ENCODE peak calls at places on chromosomes 12 and 14, in six cellular contexts. One of them, this sample, is unnamed.

GRCh38 chr12:11661491-11662085 is 12.1 kb downstream of the ETV6 start:
- ATAC-seq in GM12878: no peak
- ATAC-seq in upper lobe of left lung: peak
- ATAC-seq in HepG2: no peak
- ATAC-seq in K562: no peak
- ATAC-seq in HCT116: no peak
- ATAC-seq in this sample: no peak

GRCh38 chr14:68085742-68086141 is 266.2 kb downstream of the RAD51B start:
- ATAC-seq in K562: peak
- ATAC-seq in GM12878: no peak
- ATAC-seq in HCT116: no peak
- ATAC-seq in HepG2: peak
- ATAC-seq in upper lobe of left lung: no peak
- ATAC-seq in this sample: no peak

GRCh38 chr12:19191563-19191962 is 62.0 kb downstream of the PLEKHA5 start:
- ATAC-seq in GM12878: no peak
- ATAC-seq in HCT116: no peak
- ATAC-seq in HepG2: no peak
- ATAC-seq in upper lobe of left lung: no peak
- ATAC-seq in K562: no peak
- ATAC-seq in this sample: no peak

GRCh38 chr12:50314629-50315312 is 31.5 kb upstream of the LIMA1 start:
- ATAC-seq in upper lobe of left lung: peak
- ATAC-seq in K562: peak
- ATAC-seq in GM12878: peak
- ATAC-seq in HepG2: no peak
- ATAC-seq in HCT116: peak
- ATAC-seq in this sample: no peak

GRCh38 chr12:108568653-108569154 is 6.3 kb downstream of the ISCU start:
- ATAC-seq in GM12878: peak
- ATAC-seq in K562: no peak
- ATAC-seq in HepG2: no peak
- ATAC-seq in upper lobe of left lung: no peak
- ATAC-seq in HCT116: no peak
- ATAC-seq in this sample: no peak

GRCh38 chr12:106088246-106089200 is 50.2 kb downstream of the NUAK1 start:
- ATAC-seq in K562: no peak
- ATAC-seq in GM12878: no peak
- ATAC-seq in HCT116: no peak
- ATAC-seq in HepG2: no peak
- ATAC-seq in upper lobe of left lung: no peak
- ATAC-seq in this sample: peak

GRCh38 chr14:100285021-100285912 is 21.0 kb downstream of the SLC25A29 start:
- ATAC-seq in K562: peak
- ATAC-seq in upper lobe of left lung: peak
- ATAC-seq in HCT116: peak
- ATAC-seq in HepG2: peak
- ATAC-seq in GM12878: peak
- ATAC-seq in this sample: peak

GRCh38 chr12:132904718-132905328 is 17.4 kb upstream of the CHFR start:
- ATAC-seq in HCT116: no peak
- ATAC-seq in upper lobe of left lung: peak
- ATAC-seq in GM12878: peak
- ATAC-seq in K562: peak
- ATAC-seq in HepG2: no peak
- ATAC-seq in this sample: peak

GRCh38 chr14:35403085-35403396 is 1.5 kb downstream of the NFKBIA start:
- ATAC-seq in GM12878: peak
- ATAC-seq in HCT116: no peak
- ATAC-seq in upper lobe of left lung: no peak
- ATAC-seq in HepG2: no peak
- ATAC-seq in K562: no peak
- ATAC-seq in this sample: no peak

GRCh38 chr12:3107954-3108353 is 30.8 kb downstream of the TSPAN9 start:
- ATAC-seq in upper lobe of left lung: no peak
- ATAC-seq in GM12878: no peak
- ATAC-seq in K562: no peak
- ATAC-seq in HepG2: no peak
- ATAC-seq in HCT116: peak
- ATAC-seq in this sample: no peak

GRCh38 chr12:50579757-50580267 is 75.0 kb downstream of the DIP2B start:
- ATAC-seq in K562: peak
- ATAC-seq in GM12878: peak
- ATAC-seq in upper lobe of left lung: no peak
- ATAC-seq in HCT116: no peak
- ATAC-seq in HepG2: no peak
- ATAC-seq in this sample: no peak

GRCh38 chr12:57233357-57234232 is 4.1 kb downstream of the SHMT2 start:
- ATAC-seq in HCT116: no peak
- ATAC-seq in GM12878: no peak
- ATAC-seq in upper lobe of left lung: no peak
- ATAC-seq in HepG2: no peak
- ATAC-seq in K562: no peak
- ATAC-seq in this sample: no peak

GRCh38 chr12:57232156-57232756 is 2.7 kb downstream of the SHMT2 start:
- ATAC-seq in GM12878: no peak
- ATAC-seq in K562: no peak
- ATAC-seq in HepG2: no peak
- ATAC-seq in upper lobe of left lung: no peak
- ATAC-seq in HCT116: no peak
- ATAC-seq in this sample: no peak

GRCh38 chr12:57229634-57230380 is at the start of gene SHMT2:
- ATAC-seq in HCT116: peak
- ATAC-seq in upper lobe of left lung: peak
- ATAC-seq in HepG2: peak
- ATAC-seq in GM12878: peak
- ATAC-seq in K562: peak
- ATAC-seq in this sample: peak

GRCh38 chr12:57230381-57231155 is 1.1 kb downstream of the SHMT2 start:
- ATAC-seq in HepG2: peak
- ATAC-seq in HCT116: no peak
- ATAC-seq in K562: peak
- ATAC-seq in upper lobe of left lung: no peak
- ATAC-seq in GM12878: no peak
- ATAC-seq in this sample: no peak

GRCh38 chr12:57231276-57232021 is 1.9 kb downstream of the SHMT2 start:
- ATAC-seq in GM12878: no peak
- ATAC-seq in HepG2: no peak
- ATAC-seq in K562: no peak
- ATAC-seq in upper lobe of left lung: no peak
- ATAC-seq in HCT116: no peak
- ATAC-seq in this sample: no peak
- TF ChIP-seq POLR2A in GM12878: peak
- TF ChIP-seq POLR2A in HepG2: no peak
- TF ChIP-seq POLR2A in K562: no peak
- TF ChIP-seq POLR2A in upper lobe of left lung: no peak
- TF ChIP-seq POLR2A in HCT116: no peak
- TF ChIP-seq POLR2A in this sample: no peak

DNA sequence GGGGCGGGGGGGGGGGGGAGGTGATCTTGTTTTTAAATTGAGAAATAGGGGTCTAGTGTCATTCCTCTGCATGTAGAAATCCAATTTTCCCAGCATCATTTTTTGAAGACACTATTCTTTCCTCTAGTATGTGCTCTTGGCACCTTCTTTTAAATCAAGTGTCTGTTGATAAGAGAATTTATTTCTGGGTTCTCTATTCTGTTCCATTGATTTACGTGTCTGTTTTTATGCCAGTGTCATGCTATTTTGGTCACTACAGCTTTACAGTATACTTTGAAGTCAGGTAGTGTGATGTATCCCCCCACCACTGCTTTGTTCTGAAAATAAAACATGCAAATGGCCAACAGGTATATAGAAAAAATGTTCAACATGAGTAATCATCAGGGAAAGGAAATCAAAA is 252.7 kb downstream of the MED13L start:
- ATAC-seq in HepG2: no peak
- ATAC-seq in K562: no peak
- ATAC-seq in GM12878: no peak
- ATAC-seq in HCT116: no peak
- ATAC-seq in upper lobe of left lung: no peak
- ATAC-seq in this sample: no peak
- H3K4me3 ChIP-seq in HepG2: no peak
- H3K4me3 ChIP-seq in K562: no peak
- H3K4me3 ChIP-seq in GM12878: no peak
- H3K4me3 ChIP-seq in HCT116: no peak
- H3K4me3 ChIP-seq in upper lobe of left lung: no peak
- H3K4me3 ChIP-seq in this sample: no peak

GRCh38 chr14:20683896-20684661 is at the start of gene RNASE4:
- ATAC-seq in K562: peak
- ATAC-seq in HCT116: peak
- ATAC-seq in HepG2: peak
- ATAC-seq in GM12878: peak
- ATAC-seq in upper lobe of left lung: peak
- ATAC-seq in this sample: peak
- TF ChIP-seq POLR2AphosphoS5 in K562: no peak
- TF ChIP-seq POLR2AphosphoS5 in HCT116: peak
- TF ChIP-seq POLR2AphosphoS5 in HepG2: peak
- TF ChIP-seq POLR2AphosphoS5 in GM12878: no peak
- TF ChIP-seq POLR2AphosphoS5 in upper lobe of left lung: no peak
- TF ChIP-seq POLR2AphosphoS5 in this sample: peak

GRCh38 chr14:104972301-104973211 is 5.6 kb downstream of the AHNAK2 start:
- ATAC-seq in GM12878: no peak
- ATAC-seq in HepG2: peak
- ATAC-seq in HCT116: peak
- ATAC-seq in upper lobe of left lung: peak
- ATAC-seq in K562: no peak
- ATAC-seq in this sample: peak
- TF ChIP-seq POLR2A in GM12878: no peak
- TF ChIP-seq POLR2A in HepG2: no peak
- TF ChIP-seq POLR2A in HCT116: no peak
- TF ChIP-seq POLR2A in upper lobe of left lung: no peak
- TF ChIP-seq POLR2A in K562: no peak
- TF ChIP-seq POLR2A in this sample: peak

DNA sequence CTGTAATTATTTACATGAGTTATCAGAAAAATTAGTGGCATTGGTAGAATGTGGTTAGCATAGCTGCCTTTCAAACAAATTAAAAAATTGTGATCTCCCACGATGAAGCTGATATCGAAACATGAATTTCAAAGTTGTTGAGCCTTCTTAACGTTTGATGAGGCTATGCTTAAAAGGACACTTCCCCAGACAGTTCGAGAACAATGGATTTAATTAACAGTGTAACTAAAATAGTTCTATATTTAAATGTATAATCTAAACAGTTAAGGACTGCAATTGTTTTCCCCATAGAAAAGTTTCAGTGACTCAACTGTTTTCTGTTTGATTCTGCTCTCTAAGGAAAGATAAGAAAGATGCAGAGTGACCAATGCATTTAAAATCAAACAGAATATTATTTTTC is 1.6 kb downstream of the CLEC2B start:
- ATAC-seq in K562: no peak
- ATAC-seq in HCT116: no peak
- ATAC-seq in HepG2: no peak
- ATAC-seq in upper lobe of left lung: no peak
- ATAC-seq in GM12878: no peak
- ATAC-seq in this sample: no peak
- H3K4me3 ChIP-seq in K562: peak
- H3K4me3 ChIP-seq in HCT116: no peak
- H3K4me3 ChIP-seq in HepG2: no peak
- H3K4me3 ChIP-seq in upper lobe of left lung: peak
- H3K4me3 ChIP-seq in GM12878: peak
- H3K4me3 ChIP-seq in this sample: peak

GRCh38 chr12:6226701-6227096 is 26.5 kb downstream of the CD9 start:
- ATAC-seq in HepG2: peak
- ATAC-seq in upper lobe of left lung: peak
- ATAC-seq in GM12878: no peak
- ATAC-seq in K562: no peak
- ATAC-seq in HCT116: no peak
- ATAC-seq in this sample: peak
- TF ChIP-seq POLR2AphosphoS5 in HepG2: no peak
- TF ChIP-seq POLR2AphosphoS5 in upper lobe of left lung: no peak
- TF ChIP-seq POLR2AphosphoS5 in GM12878: no peak
- TF ChIP-seq POLR2AphosphoS5 in K562: no peak
- TF ChIP-seq POLR2AphosphoS5 in HCT116: no peak
- TF ChIP-seq POLR2AphosphoS5 in this sample: no peak

This sample was measured in gastroesophageal sphincter.